ENCODE peak calls at places on chromosomes 13 and 19, in four cellular contexts. One of them, this sample, is unnamed.

GRCh38 chr19:35641515-35642151 is at the start of gene ETV2:
- DNase-seq in posterior cingulate gyrus: no peak
- DNase-seq in IMR-90: peak
- DNase-seq in GM03348: no peak
- DNase-seq in this sample: peak

GRCh38 chr13:113547248-113547971 is 37.1 kb upstream of the TFDP1 start:
- DNase-seq in posterior cingulate gyrus: no peak
- DNase-seq in IMR-90: peak
- DNase-seq in GM03348: peak
- DNase-seq in this sample: no peak

GRCh38 chr13:90281709-90282108 is 1065.8 kb upstream of the MIR17HG start:
- DNase-seq in posterior cingulate gyrus: no peak
- DNase-seq in IMR-90: no peak
- DNase-seq in GM03348: no peak
- DNase-seq in this sample: no peak

GRCh38 chr13:110361365-110361911 is 54.4 kb downstream of the COL4A2 start:
- DNase-seq in posterior cingulate gyrus: no peak
- DNase-seq in IMR-90: peak
- DNase-seq in GM03348: peak
- DNase-seq in this sample: peak

GRCh38 chr13:39023761-39024160 is 14.1 kb downstream of the PROSER1 start:
- DNase-seq in posterior cingulate gyrus: no peak
- DNase-seq in IMR-90: peak
- DNase-seq in GM03348: no peak
- DNase-seq in this sample: no peak

GRCh38 chr19:10552596-10553053 is 8.9 kb downstream of the ATG4D start:
- DNase-seq in posterior cingulate gyrus: no peak
- DNase-seq in IMR-90: no peak
- DNase-seq in GM03348: peak
- DNase-seq in this sample: no peak

GRCh38 chr19:58474997-58475713 is 997 bp upstream of the ZNF446 start:
- DNase-seq in posterior cingulate gyrus: no peak
- DNase-seq in IMR-90: no peak
- DNase-seq in GM03348: no peak
- DNase-seq in this sample: no peak

GRCh38 chr13:108957369-108958012 is 328.1 kb downstream of the MYO16 start:
- DNase-seq in posterior cingulate gyrus: no peak
- DNase-seq in IMR-90: peak
- DNase-seq in GM03348: peak
- DNase-seq in this sample: no peak

GRCh38 chr19:13843104-13843921 is 33.6 kb upstream of the NANOS3 start:
- DNase-seq in posterior cingulate gyrus: no peak
- DNase-seq in IMR-90: peak
- DNase-seq in GM03348: no peak
- DNase-seq in this sample: peak

GRCh38 chr19:29089315-29089855 is 123.6 kb downstream of the UQCRFS1 start:
- DNase-seq in posterior cingulate gyrus: no peak
- DNase-seq in IMR-90: no peak
- DNase-seq in GM03348: no peak
- DNase-seq in this sample: no peak

GRCh38 chr19:1923319-1923718 is 17.7 kb upstream of the CSNK1G2 start:
- DNase-seq in posterior cingulate gyrus: no peak
- DNase-seq in IMR-90: no peak
- DNase-seq in GM03348: no peak
- DNase-seq in this sample: no peak

GRCh38 chr19:49932731-49933131 is 3.4 kb upstream of the NUP62 start:
- DNase-seq in posterior cingulate gyrus: no peak
- DNase-seq in IMR-90: no peak
- DNase-seq in GM03348: no peak
- DNase-seq in this sample: peak

GRCh38 chr13:60351326-60351725 is 45.7 kb upstream of the TDRD3 start:
- DNase-seq in posterior cingulate gyrus: no peak
- DNase-seq in IMR-90: peak
- DNase-seq in GM03348: peak
- DNase-seq in this sample: no peak

GRCh38 chr19:2770055-2771013 is 12.7 kb downstream of the SGTA start:
- DNase-seq in posterior cingulate gyrus: no peak
- DNase-seq in IMR-90: peak
- DNase-seq in GM03348: peak
- DNase-seq in this sample: no peak

GRCh38 chr19:10352764-10353671 is 13.6 kb upstream of the ICAM3 start:
- DNase-seq in posterior cingulate gyrus: no peak
- DNase-seq in IMR-90: no peak
- DNase-seq in GM03348: no peak
- DNase-seq in this sample: no peak

GRCh38 chr13:26471807-26472206 is 85.7 kb upstream of the WASF3 start:
- DNase-seq in posterior cingulate gyrus: no peak
- DNase-seq in IMR-90: no peak
- DNase-seq in GM03348: no peak
- DNase-seq in this sample: no peak

GRCh38 chr13:35889560-35889959 is 241.6 kb downstream of the DCLK1 start:
- DNase-seq in posterior cingulate gyrus: no peak
- DNase-seq in IMR-90: no peak
- DNase-seq in GM03348: no peak
- DNase-seq in this sample: no peak

GRCh38 chr19:13043285-13043684 is 48.0 kb downstream of the NFIX start:
- DNase-seq in posterior cingulate gyrus: no peak
- DNase-seq in IMR-90: no peak
- DNase-seq in GM03348: no peak
- DNase-seq in this sample: no peak

GRCh38 chr19:55258828-55259539 is at the start of gene PPP6R1:
- DNase-seq in posterior cingulate gyrus: peak
- DNase-seq in IMR-90: peak
- DNase-seq in GM03348: peak
- DNase-seq in this sample: peak

GRCh38 chr13:34035676-34036325 is 217.9 kb downstream of the RFC3 start:
- DNase-seq in posterior cingulate gyrus: no peak
- DNase-seq in IMR-90: no peak
- DNase-seq in GM03348: no peak
- DNase-seq in this sample: no peak

GRCh38 chr13:81051873-81052272 is 710.9 kb upstream of the SPRY2 start:
- DNase-seq in posterior cingulate gyrus: no peak
- DNase-seq in IMR-90: no peak
- DNase-seq in GM03348: no peak
- DNase-seq in this sample: no peak

This sample was measured in mucosa of descending colon.